ENCODE peak calls at places on chromosomes 2 and 18, in four cellular contexts. One of them, this sample, is unnamed.

GRCh38 chr2:155442755-155443372 is 744.4 kb downstream of the KCNJ3 start:
- DNase-seq in right lobe of liver: no peak
- DNase-seq in NB4: no peak
- DNase-seq in IMR-90: no peak
- DNase-seq in this sample: no peak

GRCh38 chr2:241475267-241475666 is 33.1 kb downstream of the STK25 start:
- DNase-seq in right lobe of liver: no peak
- DNase-seq in NB4: no peak
- DNase-seq in IMR-90: no peak
- DNase-seq in this sample: peak; percentile 28

GRCh38 chr2:23662941-23663729 is 263.8 kb downstream of the ATAD2B start:
- DNase-seq in right lobe of liver: no peak
- DNase-seq in NB4: no peak
- DNase-seq in IMR-90: no peak
- DNase-seq in this sample: no peak

GRCh38 chr2:73004466-73004865 is 67.0 kb downstream of the SFXN5 start:
- DNase-seq in right lobe of liver: no peak
- DNase-seq in NB4: no peak
- DNase-seq in IMR-90: no peak
- DNase-seq in this sample: peak; percentile 30

GRCh38 chr2:216991563-216991962 is 131.7 kb upstream of the TNP1 start:
- DNase-seq in right lobe of liver: no peak
- DNase-seq in NB4: no peak
- DNase-seq in IMR-90: peak; percentile 25
- DNase-seq in this sample: no peak

GRCh38 chr2:2324565-2325101 is 6.4 kb downstream of the MYT1L start:
- DNase-seq in right lobe of liver: no peak
- DNase-seq in NB4: no peak
- DNase-seq in IMR-90: no peak
- DNase-seq in this sample: no peak

GRCh38 chr2:117972466-117973123 is 41.3 kb downstream of the CCDC93 start:
- DNase-seq in right lobe of liver: no peak
- DNase-seq in NB4: no peak
- DNase-seq in IMR-90: peak; percentile 43
- DNase-seq in this sample: no peak

GRCh38 chr2:219169950-219170654 is at the start of gene SLC23A3:
- DNase-seq in right lobe of liver: no peak
- DNase-seq in NB4: no peak
- DNase-seq in IMR-90: no peak
- DNase-seq in this sample: no peak

GRCh38 chr2:16014041-16014787 is 73.9 kb downstream of the MYCN start:
- DNase-seq in right lobe of liver: no peak
- DNase-seq in NB4: no peak
- DNase-seq in IMR-90: no peak
- DNase-seq in this sample: no peak

GRCh38 chr2:38977047-38977446 is 87.4 kb downstream of the ARHGEF33 start:
- DNase-seq in right lobe of liver: no peak
- DNase-seq in NB4: no peak
- DNase-seq in IMR-90: no peak
- DNase-seq in this sample: no peak

DNA sequence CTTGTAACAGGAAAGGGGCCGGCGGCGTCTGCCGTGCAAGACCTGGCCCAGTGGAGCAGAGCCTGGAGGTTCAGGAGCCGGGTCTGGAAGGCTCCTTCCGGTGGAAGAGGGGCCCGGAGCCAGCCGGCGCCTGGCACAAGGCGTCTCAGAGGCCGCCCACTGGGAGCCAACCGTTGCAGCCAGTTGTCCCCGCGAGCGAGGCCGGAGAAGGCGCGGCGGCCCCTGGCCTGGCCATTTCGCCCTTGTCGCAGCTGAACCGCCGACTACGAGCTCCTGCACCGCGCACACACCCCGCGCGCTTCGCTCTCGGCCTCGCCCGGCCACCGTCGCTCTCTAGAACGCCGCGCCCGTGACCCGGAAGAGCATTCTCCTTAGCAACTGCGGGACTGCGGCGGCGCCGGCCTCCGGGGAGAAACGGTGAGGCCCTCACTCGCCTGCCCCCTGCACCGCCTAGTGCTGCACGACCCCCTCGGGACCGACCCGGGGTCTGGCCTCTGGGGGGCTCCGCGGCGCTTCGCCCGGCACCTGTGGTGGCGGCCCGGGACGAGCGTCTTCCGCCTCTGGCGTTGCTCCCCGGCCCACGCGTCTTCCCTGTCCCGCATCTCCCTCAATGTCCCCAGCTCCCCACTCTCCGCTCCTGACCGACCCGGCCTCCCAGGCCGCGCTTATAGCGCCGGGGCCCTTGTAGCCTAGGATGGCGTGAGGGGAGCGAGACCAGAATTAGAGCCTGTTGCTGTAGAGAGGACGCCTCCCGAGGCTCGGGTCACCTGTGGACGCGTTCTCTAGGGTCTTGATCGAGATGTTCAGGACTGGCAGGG is at the start of gene DIS3L2:
- DNase-seq in right lobe of liver: peak; percentile 86
- DNase-seq in NB4: peak; percentile 93
- DNase-seq in IMR-90: peak; percentile 70
- DNase-seq in this sample: peak; percentile 95
- TF ChIP-seq POLR2A in right lobe of liver: peak; percentile 48
- TF ChIP-seq POLR2A in NB4: peak; percentile 47
- TF ChIP-seq POLR2A in IMR-90: peak; percentile 20
- TF ChIP-seq POLR2A in this sample: no peak

DNA sequence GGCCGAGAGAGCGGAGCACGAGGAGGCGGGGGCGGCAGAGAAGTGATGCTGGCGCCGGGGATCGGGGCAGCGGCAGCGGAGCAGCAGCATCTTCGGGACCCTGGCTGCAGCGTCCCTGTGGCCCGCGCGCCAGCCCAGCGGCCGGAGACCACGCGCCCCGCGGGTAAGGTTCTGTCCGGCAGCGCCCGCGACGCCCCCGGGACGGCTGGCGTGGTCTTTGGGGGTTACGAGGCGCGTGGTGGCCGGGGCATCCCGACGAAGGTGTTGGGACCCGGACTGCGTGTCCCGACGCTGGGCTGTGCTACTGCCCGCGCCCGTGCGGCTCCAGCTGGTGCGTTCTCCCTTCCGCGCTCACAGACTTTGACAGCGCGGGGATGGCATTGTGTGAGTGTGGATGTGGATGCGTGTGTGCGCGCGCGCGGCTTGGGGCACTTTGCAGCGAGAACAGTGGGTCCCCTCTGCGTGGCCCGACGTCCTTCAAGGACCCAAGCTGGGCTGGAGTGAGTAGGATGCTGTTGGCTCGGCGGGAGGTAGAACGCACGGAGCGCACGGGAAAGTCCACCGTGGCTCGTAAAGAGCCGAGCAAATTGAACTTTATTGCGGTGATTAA is 405.0 kb downstream of the XIRP2 start:
- DNase-seq in right lobe of liver: no peak
- DNase-seq in NB4: no peak
- DNase-seq in IMR-90: peak; percentile 16
- DNase-seq in this sample: no peak
- H3K4me3 ChIP-seq in right lobe of liver: peak overlapping the region; percentile 57
- H3K4me3 ChIP-seq in NB4: no peak overlapping the region
- H3K4me3 ChIP-seq in IMR-90: peak overlapping the region; percentile 68
- H3K4me3 ChIP-seq in this sample: peak overlapping the region; percentile 58

DNA sequence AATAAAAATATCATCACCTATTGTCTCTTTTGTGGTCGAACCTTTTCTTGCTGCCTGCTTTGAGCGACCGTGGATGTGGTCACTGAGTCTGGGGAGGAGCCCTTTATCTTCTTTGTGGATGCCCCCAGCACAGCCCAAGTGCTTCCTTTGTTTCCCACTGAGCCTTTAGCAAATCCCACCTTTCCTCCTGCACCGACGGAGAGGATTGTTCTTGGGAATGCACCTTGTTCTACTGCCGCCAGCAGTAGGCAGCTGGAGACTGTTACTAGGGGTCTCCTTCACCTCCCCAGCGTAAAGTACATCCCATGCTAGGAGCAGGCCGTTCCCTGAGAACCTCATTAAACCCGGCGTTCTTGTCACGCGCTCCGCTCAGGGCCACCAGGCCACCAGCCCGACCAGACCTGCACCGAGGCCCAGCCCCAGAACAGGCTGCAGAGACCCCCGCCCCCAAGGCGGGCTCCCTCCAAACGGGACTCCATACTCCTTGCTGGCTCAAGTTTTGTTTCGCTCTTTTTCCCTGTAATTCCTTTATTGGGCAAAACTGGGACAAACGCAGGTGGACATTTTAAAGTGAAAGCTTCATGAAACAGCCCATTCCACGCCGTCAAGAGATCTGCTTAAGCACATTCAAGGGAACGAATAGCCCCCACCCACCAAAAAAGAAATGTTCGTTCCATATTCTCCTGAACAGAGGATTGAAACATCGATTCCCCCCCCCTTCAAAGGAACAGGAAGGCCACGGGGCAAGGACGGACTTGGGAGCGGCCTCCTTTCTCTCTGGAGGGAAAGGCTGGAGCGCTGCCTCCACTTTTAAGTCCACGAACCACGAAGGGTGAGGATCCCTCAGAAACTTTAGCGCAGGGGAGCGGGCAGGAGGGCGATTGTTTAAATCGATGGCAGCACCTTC is 1.1 kb upstream of the MAT2A start:
- DNase-seq in right lobe of liver: peak; percentile 76
- DNase-seq in NB4: peak; percentile 88
- DNase-seq in IMR-90: no peak
- DNase-seq in this sample: peak; percentile 88
- TF ChIP-seq POLR2A in right lobe of liver: peak; percentile 8
- TF ChIP-seq POLR2A in NB4: peak; percentile 43
- TF ChIP-seq POLR2A in IMR-90: no peak
- TF ChIP-seq POLR2A in this sample: no peak

DNA sequence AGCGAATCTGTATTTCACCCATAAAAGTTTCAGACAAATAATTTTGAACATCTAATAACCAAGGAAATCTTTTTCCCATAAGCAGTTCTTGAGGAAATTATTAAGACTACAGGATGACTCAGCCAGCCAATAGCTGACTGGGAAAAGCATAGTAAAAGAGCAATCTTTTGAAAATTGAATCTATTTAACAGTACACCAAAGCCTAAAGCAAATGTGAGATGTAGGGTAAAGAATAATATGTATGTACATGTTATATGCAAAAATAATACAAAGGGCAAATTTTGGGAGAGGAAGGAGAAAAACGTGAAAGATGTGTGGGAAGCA is 12.6 kb upstream of the KDSR start:
- DNase-seq in right lobe of liver: no peak
- DNase-seq in NB4: no peak
- DNase-seq in IMR-90: peak; percentile 16
- DNase-seq in this sample: no peak
- H3K4me3 ChIP-seq in right lobe of liver: no peak overlapping the region
- H3K4me3 ChIP-seq in NB4: no peak overlapping the region
- H3K4me3 ChIP-seq in IMR-90: no peak overlapping the region
- H3K4me3 ChIP-seq in this sample: no peak overlapping the region

DNA sequence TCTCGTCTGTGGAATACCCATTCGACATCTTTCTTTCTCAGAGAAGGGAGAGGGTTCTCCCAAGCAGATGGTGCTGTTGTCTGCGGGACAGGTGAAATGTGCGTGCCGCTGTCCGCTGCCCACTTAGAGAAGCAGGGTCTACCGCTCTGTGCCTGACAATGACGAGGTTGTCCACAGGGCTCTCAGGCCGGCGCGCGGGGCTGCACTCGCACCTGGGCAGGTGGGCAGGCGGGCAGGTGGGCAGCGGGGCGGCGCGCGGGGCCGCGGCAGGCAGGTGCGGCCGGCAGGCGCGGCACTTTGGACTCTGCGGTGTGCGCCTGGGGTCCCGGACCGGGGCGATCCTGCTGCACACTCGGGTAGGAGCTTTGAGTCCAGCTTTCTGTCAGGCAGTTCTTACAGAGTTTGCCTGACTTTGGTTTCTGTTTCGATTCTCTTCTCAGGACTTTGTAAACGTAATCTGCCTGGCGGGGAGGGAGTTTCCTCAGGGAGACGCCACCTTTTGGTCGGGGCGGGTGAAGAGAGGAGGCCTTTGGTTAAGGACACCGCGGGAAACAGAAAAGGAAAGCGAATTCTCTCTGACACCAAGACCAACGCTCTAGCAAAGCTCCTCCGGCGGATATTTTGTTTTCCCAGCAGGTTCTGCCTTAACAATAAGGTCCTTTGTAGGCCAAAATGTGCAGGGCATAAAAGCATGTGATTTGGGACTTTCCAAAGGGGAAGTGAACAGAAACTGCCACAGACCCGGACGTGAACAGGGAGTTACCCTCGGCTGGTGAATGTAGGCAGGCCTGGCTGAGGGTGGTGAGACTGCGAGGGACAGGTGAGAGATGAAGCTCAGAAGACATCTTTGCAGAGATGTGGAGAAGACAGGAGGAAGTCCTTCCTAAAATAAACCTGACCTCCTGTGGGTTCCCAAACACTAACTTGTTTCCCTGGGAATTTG is at the start of gene IFIH1:
- DNase-seq in right lobe of liver: peak; percentile 90
- DNase-seq in NB4: peak; percentile 93
- DNase-seq in IMR-90: peak; percentile 89
- DNase-seq in this sample: peak; percentile 91
- TF ChIP-seq POLR2A in right lobe of liver: peak; percentile 62
- TF ChIP-seq POLR2A in NB4: no peak
- TF ChIP-seq POLR2A in IMR-90: no peak
- TF ChIP-seq POLR2A in this sample: no peak

DNA sequence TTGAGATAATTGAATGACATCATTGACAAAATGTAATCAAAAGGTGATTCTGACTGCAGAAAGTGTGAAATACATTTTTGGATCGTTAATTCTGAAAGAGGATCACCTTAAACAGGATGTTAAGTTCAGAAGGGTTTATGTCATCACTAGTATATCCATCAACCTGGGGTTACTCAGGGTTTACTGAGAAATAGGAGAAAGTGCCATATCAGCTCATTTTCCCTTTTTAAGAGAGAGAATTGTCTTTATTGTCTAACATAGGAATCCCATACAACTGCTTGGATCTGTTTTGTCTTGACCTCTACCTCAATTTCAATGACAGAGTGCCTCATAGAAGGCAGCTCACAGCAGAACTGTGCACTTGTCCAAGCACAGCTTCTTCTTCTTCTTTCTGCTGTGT is 466.2 kb upstream of the LINC00305 start:
- DNase-seq in right lobe of liver: no peak
- DNase-seq in NB4: no peak
- DNase-seq in IMR-90: no peak
- DNase-seq in this sample: no peak
- H3K4me3 ChIP-seq in right lobe of liver: no peak overlapping the region
- H3K4me3 ChIP-seq in NB4: no peak overlapping the region
- H3K4me3 ChIP-seq in IMR-90: no peak overlapping the region
- H3K4me3 ChIP-seq in this sample: no peak overlapping the region

GRCh38 chr2:55111570-55112228 is 61.4 kb upstream of the RTN4 start:
- DNase-seq in right lobe of liver: peak; percentile 63
- DNase-seq in NB4: peak; percentile 100
- DNase-seq in IMR-90: peak; percentile 96
- DNase-seq in this sample: peak; percentile 80
- TF ChIP-seq POLR2A in right lobe of liver: no peak
- TF ChIP-seq POLR2A in NB4: no peak
- TF ChIP-seq POLR2A in IMR-90: peak; percentile 39
- TF ChIP-seq POLR2A in this sample: no peak

GRCh38 chr2:63054812-63055509 is 4.3 kb downstream of the OTX1 start:
- DNase-seq in right lobe of liver: no peak
- DNase-seq in NB4: no peak
- DNase-seq in IMR-90: no peak
- DNase-seq in this sample: no peak
- H3K4me3 ChIP-seq in right lobe of liver: no peak overlapping the region
- H3K4me3 ChIP-seq in NB4: no peak overlapping the region
- H3K4me3 ChIP-seq in IMR-90: no peak overlapping the region
- H3K4me3 ChIP-seq in this sample: peak overlapping the region; percentile 24

This sample was measured in spleen.